ENCODE peak calls at places on chromosomes 2 and 18, in four cellular contexts. V is NCI-H2081, C is tibial artery, G is HCT116. R is an unnamed sample.

GRCh38 chr2:175203621-175204496 is 22.3 kb upstream of the ATP5MC3 start:
- DNase-seq in V (peak), C (peak), G (peak), R (peak)

GRCh38 chr2:147774805-147775204 is 70.0 kb upstream of the ACVR2A start:
- DNase-seq in V (no peak), C (no peak), G (no peak), R (no peak)

GRCh38 chr2:195451160-195451559 is 205.9 kb upstream of the SLC39A10 start:
- DNase-seq in V (no peak), C (no peak), G (no peak), R (no peak)

GRCh38 chr2:230913812-230914211 is 11.2 kb downstream of the GPR55 start:
- DNase-seq in V (no peak), C (no peak), G (no peak), R (no peak)

GRCh38 chr18:23521907-23522306 is 18.6 kb downstream of the RMC1 start:
- DNase-seq in V (no peak), C (no peak), G (no peak), R (no peak)

GRCh38 chr2:219633276-219634065 is 6.0 kb downstream of the SLC4A3 start:
- DNase-seq in V (no peak), C (peak), G (no peak), R (no peak)

GRCh38 chr2:119517433-119517832 is 6.8 kb downstream of the SCTR start:
- DNase-seq in V (peak), C (peak), G (peak), R (peak)

GRCh38 chr2:120783371-120783791 is 47.7 kb downstream of the GLI2 start:
- DNase-seq in V (no peak), C (no peak), G (peak), R (no peak)

GRCh38 chr2:189002079-189002478 is 27.9 kb downstream of the COL3A1 start:
- DNase-seq in V (no peak), C (no peak), G (peak), R (peak)

GRCh38 chr18:72160504-72161445 is 383.4 kb downstream of the CBLN2 start:
- DNase-seq in V (peak), C (no peak), G (no peak), R (no peak)

GRCh38 chr2:23903034-23903433 is 23.9 kb downstream of the ATAD2B start:
- DNase-seq in V (no peak), C (no peak), G (no peak), R (no peak)